ENCODE peak calls at places on chromosomes 5 and 9, in seven cellular contexts. P is psoas muscle, T is uterus, R is pancreas, Y is cardiac muscle cell, A is kidney, I is Peyer's patch. V is an unnamed sample.

GRCh38 chr9:92617195-92617813 is 52.6 kb downstream of the IPPK start:
- DNase-seq in R (no peak), T (peak; percentile 23), Y (no peak), P (no peak), A (no peak), I (peak; percentile 1), V (no peak)

GRCh38 chr5:122845253-122846050 is at the start of gene SNX24:
- DNase-seq in I (peak; percentile 72), R (peak; percentile 82), Y (peak; percentile 88), A (peak; percentile 92), T (peak; percentile 73), P (peak; percentile 87), V (peak; percentile 72)

GRCh38 chr9:75105841-75106240 is 17.5 kb downstream of the OSTF1 start:
- DNase-seq in Y (no peak), T (no peak), I (no peak), P (no peak), A (no peak), R (no peak), V (no peak)

GRCh38 chr5:126499742-126500396 is 76.7 kb downstream of the GRAMD2B start:
- DNase-seq in P (no peak), A (no peak), R (no peak), T (no peak), Y (peak; percentile 42), I (no peak), V (peak; percentile 24)

GRCh38 chr9:136787690-136788400 is 3.3 kb upstream of the TMEM141 start:
- DNase-seq in T (peak; percentile 70), I (peak; percentile 70), P (peak; percentile 55), R (peak; percentile 73), A (peak; percentile 87), Y (peak; percentile 86), V (peak; percentile 61)

GRCh38 chr9:110025551-110026170 is 182.3 kb downstream of the C9orf152 start:
- DNase-seq in Y (no peak), I (no peak), P (no peak), R (no peak), A (no peak), T (no peak), V (no peak)

GRCh38 chr5:139919308-139919707 is 123.7 kb downstream of the PSD2 start:
- DNase-seq in I (no peak), A (no peak), Y (no peak), R (no peak), P (no peak), T (no peak), V (no peak)

GRCh38 chr5:78387468-78388153 is 27.2 kb downstream of the SCAMP1 start:
- DNase-seq in I (no peak), P (no peak), Y (no peak), A (no peak), T (no peak), R (no peak), V (no peak)

GRCh38 chr5:137040641-137041340 is 458.3 kb downstream of the SPOCK1 start:
- DNase-seq in I (no peak), Y (no peak), T (no peak), R (no peak), P (no peak), A (no peak), V (no peak)

GRCh38 chr9:93058357-93059096 is at the start of gene SUSD3:
- DNase-seq in Y (peak; percentile 73), T (peak; percentile 83), A (peak; percentile 95), R (peak; percentile 69), I (peak; percentile 92), P (peak; percentile 51), V (peak; percentile 75)

GRCh38 chr9:17082343-17082742 is 52.5 kb upstream of the CNTLN start:
- DNase-seq in P (no peak), I (no peak), Y (peak; percentile 64), R (no peak), T (peak; percentile 32), A (peak; percentile 46), V (no peak)

GRCh38 chr5:103456476-103456875 is 106.1 kb downstream of the NUDT12 start:
- DNase-seq in Y (no peak), A (no peak), I (no peak), R (no peak), P (no peak), T (no peak), V (no peak)
- H3K27ac ChIP-seq in Y (no peak overlapping the region), A (no peak overlapping the region), I (no peak overlapping the region), R (no peak overlapping the region), P (no peak overlapping the region), T (no peak overlapping the region), V (no peak overlapping the region)

DNA sequence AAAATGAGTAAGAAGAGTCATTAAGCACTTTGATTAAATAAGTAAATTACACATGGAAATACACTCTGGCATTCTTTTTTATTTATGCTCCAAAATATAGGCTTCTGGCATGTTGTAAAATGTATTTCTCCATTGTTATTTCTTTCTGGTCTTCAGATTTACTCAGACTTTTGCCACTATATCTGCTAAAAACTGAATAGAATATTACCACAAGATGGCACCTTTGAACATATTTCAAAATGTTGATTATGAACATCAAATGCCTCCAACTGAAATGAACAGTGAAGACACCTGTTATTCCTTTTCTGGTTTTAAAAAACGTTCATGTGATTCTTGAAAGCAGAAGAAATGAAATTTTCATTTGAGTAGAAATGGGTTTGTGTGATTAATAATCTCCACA is 23.6 kb downstream of the TYRP1 start:
- DNase-seq in I (no peak), P (no peak), T (no peak), Y (no peak), A (no peak), R (no peak), V (no peak)
- TF ChIP-seq CTCF in I (no peak), P (peak; percentile 21), T (no peak), Y (peak; percentile 15), A (no peak), R (no peak), V (no peak)

GRCh38 chr5:166786178-166786577 is 1505.3 kb upstream of the WWC1 start:
- DNase-seq in P (no peak), Y (no peak), A (no peak), R (no peak), T (no peak), I (no peak), V (no peak)
- H3K9me3 ChIP-seq in P (no peaks in the 10 kb centered on the region), Y (no peaks in the 10 kb centered on the region), A (no peaks in the 10 kb centered on the region), R (no peaks in the 10 kb centered on the region), T (no peaks in the 10 kb centered on the region), I (no peaks in the 10 kb centered on the region), V (no peaks in the 10 kb centered on the region)

GRCh38 chr9:97908736-97909135 is 13.6 kb downstream of the TRMO start:
- DNase-seq in R (no peak), A (no peak), Y (no peak), T (no peak), P (no peak), I (no peak), V (no peak)

GRCh38 chr9:97911970-97912369 is 10.3 kb downstream of the TRMO start:
- DNase-seq in I (no peak), A (no peak), Y (no peak), R (no peak), T (no peak), P (no peak), V (no peak)

GRCh38 chr9:97911528-97911927 is 10.8 kb downstream of the TRMO start:
- DNase-seq in P (no peak), R (no peak), T (no peak), I (no peak), Y (no peak), A (no peak), V (no peak)

GRCh38 chr9:97907632-97908031 is 14.7 kb downstream of the TRMO start:
- DNase-seq in I (no peak), A (no peak), P (no peak), T (no peak), Y (no peak), R (no peak), V (no peak)

DNA sequence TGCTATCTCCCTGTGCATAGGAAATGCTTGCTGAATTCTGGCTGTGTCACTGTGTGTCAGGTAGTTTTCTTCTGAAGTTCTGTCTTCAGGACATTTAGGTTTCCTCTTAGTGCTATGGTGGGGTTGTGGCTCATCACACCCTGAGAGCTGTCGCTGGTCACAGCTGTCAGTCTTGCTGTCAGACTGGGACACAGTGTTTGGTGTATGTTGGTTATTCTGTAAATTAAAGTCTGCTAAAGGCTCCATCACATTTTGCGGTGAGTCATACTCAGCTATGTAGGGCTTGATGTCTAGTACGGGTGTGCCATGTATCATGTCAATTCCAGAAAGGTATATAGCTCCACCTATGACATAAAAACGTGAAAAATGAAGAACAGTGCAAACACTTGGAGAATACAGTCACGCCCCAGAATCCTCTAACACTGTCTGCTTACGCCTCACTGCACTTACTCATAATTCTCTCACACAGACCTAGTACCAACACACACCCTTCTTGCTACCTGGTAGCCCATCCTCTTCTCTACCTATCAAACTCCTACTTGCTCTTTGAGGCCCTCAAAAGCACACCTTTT is 11.9 kb downstream of the TRMO start:
- DNase-seq in R (no peak), T (no peak), P (no peak), A (no peak), Y (no peak), I (no peak), V (no peak)
- H3K27ac ChIP-seq in R (no peak overlapping the region), T (no peak overlapping the region), P (no peak overlapping the region), A (no peak overlapping the region), Y (no peak overlapping the region), I (no peak overlapping the region), V (peak overlapping the region; percentile 42)